ENCODE peak calls at places on chromosome 1, in five cellular contexts. P, H, X, D and J are unnamed samples.

GRCh38 chr1:162144853-162145252 is 75.4 kb downstream of the NOS1AP start:
- DNase-seq in P (no peak), H (no peak), X (no peak), D (no peak), J (peak; percentile 57)

GRCh38 chr1:233075045-233075444 is 124.6 kb downstream of the NTPCR start:
- DNase-seq in P (no peak), H (no peak), X (no peak), D (no peak), J (no peak)

GRCh38 chr1:164617607-164618564 is 58.9 kb downstream of the PBX1 start:
- DNase-seq in P (peak; percentile 54), H (peak; percentile 75), X (peak; percentile 54), D (no peak), J (peak; percentile 62)

GRCh38 chr1:1927751-1928150 is 8.7 kb upstream of the TMEM52 start:
- DNase-seq in P (no peak), H (no peak), X (no peak), D (peak; percentile 50), J (no peak)

GRCh38 chr1:60066001-60066400 is 7.6 kb downstream of the C1orf87 start:
- DNase-seq in P (no peak), H (no peak), X (no peak), D (no peak), J (no peak)

GRCh38 chr1:46530791-46531409 is 20.5 kb downstream of the KNCN start:
- DNase-seq in P (no peak), H (no peak), X (no peak), D (no peak), J (no peak)

GRCh38 chr1:240239309-240239708 is 147.6 kb downstream of the FMN2 start:
- DNase-seq in P (no peak), H (no peak), X (no peak), D (no peak), J (no peak)

GRCh38 chr1:31815752-31816484 is at the start of gene SPOCD1:
- DNase-seq in P (peak; percentile 54), H (peak; percentile 98), X (peak; percentile 99), D (peak; percentile 78), J (peak; percentile 98)

GRCh38 chr1:66925944-66926343 is 1.2 kb downstream of the MIER1 start:
- DNase-seq in P (peak; percentile 7), H (peak; percentile 39), X (no peak), D (no peak), J (no peak)

GRCh38 chr1:233613252-233614172 is at the start of gene KCNK1:
- DNase-seq in P (no peak), H (peak; percentile 84), X (peak; percentile 77), D (peak; percentile 80), J (peak; percentile 91)

GRCh38 chr1:211928993-211929637 is 98.6 kb upstream of the LPGAT1 start:
- DNase-seq in P (no peak), H (peak; percentile 63), X (no peak), D (no peak), J (no peak)

GRCh38 chr1:69290266-69290665 is 277.5 kb upstream of the LRRC7 start:
- DNase-seq in P (no peak), H (no peak), X (no peak), D (no peak), J (no peak)